ENCODE peak calls at places on chromosome 18, in seven cellular contexts. H is HCT116, P is K562, B is GM12878, X is SK-N-SH, L is H1, E is HepG2. G is an unnamed sample.
A peak's percentile ranks its signal among the peaks of the same experiment; 100 is the strongest.

GRCh38 chr18:6629635-6630140 is 99.8 kb upstream of the ARHGAP28 start:
- DNase-seq in X (no peak), B (no peak), P (no peak), E (no peak), H (no peak), L (no peak), G (no peak)

GRCh38 chr18:2874765-2875164 is 28.0 kb downstream of the EMILIN2 start:
- DNase-seq in H (no peak), X (no peak), B (no peak), L (no peak), P (no peak), E (no peak), G (no peak)

GRCh38 chr18:74012954-74013630 is 134.5 kb downstream of the FBXO15 start:
- DNase-seq in H (no peak), B (no peak), E (no peak), L (no peak), X (no peak), P (no peak), G (no peak)

GRCh38 chr18:11553098-11553940 is 56.1 kb upstream of the SLC35G4 start:
- DNase-seq in E (peak; percentile 49), H (peak; percentile 45), P (peak; percentile 62), B (no peak), X (peak; percentile 58), L (peak; percentile 78), G (peak; percentile 42)

GRCh38 chr18:28757466-28758008 is 580.6 kb upstream of the CDH2 start:
- DNase-seq in E (no peak), B (no peak), P (no peak), L (no peak), H (no peak), X (no peak), G (no peak)

GRCh38 chr18:74290831-74291770 is 662 bp downstream of the CYB5A start:
- DNase-seq in X (peak; percentile 49), B (no peak), E (peak; percentile 34), L (peak; percentile 77), P (no peak), H (peak; percentile 39), G (no peak)

GRCh38 chr18:35771172-35771571 is 189.6 kb downstream of the GALNT1 start:
- DNase-seq in B (no peak), H (no peak), L (no peak), X (no peak), E (no peak), P (no peak), G (no peak)

GRCh38 chr18:43312891-43313290 is 35.6 kb upstream of the SYT4 start:
- DNase-seq in B (no peak), L (no peak), P (no peak), E (no peak), H (no peak), X (no peak), G (peak; percentile 30)

GRCh38 chr18:63788447-63789096 is 13.4 kb downstream of the SERPINB7 start:
- DNase-seq in H (peak; percentile 68), X (no peak), E (no peak), B (no peak), L (no peak), P (no peak), G (peak; percentile 4)

GRCh38 chr18:79382681-79383387 is 12.9 kb upstream of the NFATC1 start:
- DNase-seq in E (no peak), X (peak; percentile 44), P (no peak), H (no peak), B (no peak), L (no peak), G (no peak)

GRCh38 chr18:79786781-79787526 is 10.8 kb upstream of the KCNG2 start:
- DNase-seq in H (no peak), B (no peak), X (no peak), L (peak; percentile 41), E (no peak), P (no peak), G (no peak)

GRCh38 chr18:78293940-78294401 is 685.6 kb upstream of the SALL3 start:
- DNase-seq in X (no peak), B (no peak), H (no peak), P (no peak), E (no peak), L (no peak), G (no peak)

GRCh38 chr18:70598406-70598805 is 309.6 kb downstream of the SOCS6 start:
- DNase-seq in L (no peak), H (no peak), B (no peak), X (no peak), E (no peak), P (no peak), G (no peak)

GRCh38 chr18:14976736-14977430 is 228.9 kb downstream of the ANKRD30B start:
- DNase-seq in L (no peak), P (no peak), X (no peak), E (no peak), H (no peak), B (no peak), G (no peak)

GRCh38 chr18:32460046-32460785 is 10.5 kb downstream of the GAREM1 start:
- DNase-seq in L (no peak), B (no peak), H (no peak), E (no peak), X (no peak), P (no peak), G (no peak)

GRCh38 chr18:31301201-31301655 is 16.7 kb upstream of the DSG1 start:
- DNase-seq in X (no peak), E (no peak), P (no peak), B (no peak), L (no peak), H (no peak), G (no peak)

GRCh38 chr18:7575465-7576026 is 8.4 kb downstream of the PTPRM start:
- DNase-seq in E (no peak), P (no peak), B (no peak), X (no peak), L (no peak), H (no peak), G (no peak)

GRCh38 chr18:11905613-11906012 is 2.5 kb downstream of the MPPE1 start:
- DNase-seq in B (no peak), E (no peak), P (no peak), H (no peak), X (no peak), L (no peak), G (no peak)

GRCh38 chr18:46809145-46809544 is 52.3 kb upstream of the ST8SIA5 start:
- DNase-seq in X (no peak), B (no peak), E (no peak), H (no peak), P (no peak), L (no peak), G (no peak)
- H3K27ac ChIP-seq in X (no peak overlapping the region), B (no peak overlapping the region), E (no peak overlapping the region), H (no peak overlapping the region), P (no peak overlapping the region), L (no peak overlapping the region), G (no peak overlapping the region)

DNA sequence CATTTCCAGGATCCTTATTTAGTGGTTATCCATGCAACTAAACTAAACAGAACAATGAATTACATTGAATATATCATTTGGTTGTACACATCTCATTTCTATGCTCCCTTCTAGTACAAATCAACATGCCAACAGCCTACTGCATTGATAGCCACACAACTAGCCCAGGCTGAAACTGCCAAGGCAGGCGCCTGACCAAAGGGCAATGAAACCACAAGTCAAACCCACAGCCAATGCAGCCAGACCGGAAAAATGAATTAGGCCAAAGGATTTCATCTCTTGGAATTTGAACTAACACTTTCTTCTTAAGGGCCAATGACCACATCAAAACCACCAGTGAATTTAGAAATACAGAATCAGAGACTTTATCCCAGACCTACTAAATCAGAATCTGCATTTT is 196.4 kb downstream of the NOL4 start:
- DNase-seq in E (no peak), P (no peak), B (no peak), X (no peak), L (no peak), H (no peak), G (no peak)
- H3K4me3 ChIP-seq in E (no peak overlapping the region), P (no peak overlapping the region), B (no peak overlapping the region), X (no peak overlapping the region), L (no peak overlapping the region), H (no peak overlapping the region), G (no peak overlapping the region)

DNA sequence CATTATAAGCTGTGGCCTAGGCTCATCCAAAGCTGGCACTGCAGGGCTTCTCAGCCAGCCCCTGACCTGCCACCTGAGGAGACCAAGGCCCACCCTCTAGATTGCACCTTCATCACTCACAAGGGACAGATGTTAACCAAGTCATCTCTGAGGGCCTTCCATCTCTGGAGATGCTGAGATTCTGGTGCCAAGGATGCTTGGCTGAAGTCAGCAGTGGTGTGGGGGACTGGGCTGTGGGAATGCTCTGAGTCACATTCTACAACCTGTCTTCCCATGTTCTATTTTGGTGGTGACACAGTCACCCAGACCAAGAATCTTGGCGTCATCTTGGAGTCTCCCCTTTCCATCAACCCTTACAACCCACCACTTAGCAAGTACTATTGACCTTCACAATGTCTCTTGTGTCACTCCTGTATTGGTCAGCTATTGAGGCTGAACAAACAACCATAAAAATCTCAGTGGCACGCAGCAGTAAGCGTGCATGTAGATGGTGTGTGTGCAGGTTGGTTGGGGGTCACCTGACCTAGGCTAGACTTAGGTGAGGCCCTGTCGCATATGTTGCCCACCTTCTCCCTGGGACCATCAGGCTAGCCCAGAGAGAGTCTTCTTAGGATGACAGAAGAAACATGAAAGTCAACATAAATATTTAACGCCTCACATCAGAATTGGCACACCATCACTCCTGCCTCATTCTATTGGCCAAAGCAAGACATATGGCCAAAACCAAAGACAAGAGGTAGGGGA is 135.0 kb downstream of the SMAD7 start:
- DNase-seq in H (no peak), X (no peak), E (no peak), P (no peak), L (no peak), B (no peak), G (no peak)
- TF ChIP-seq SIN3A in H (no peak), X (no peak), E (no peak), P (no peak), L (no peak), B (no peak), G (no peak)

GRCh38 chr18:24209558-24209957 is 70.7 kb downstream of the CABYR start:
- DNase-seq in B (no peak), E (no peak), L (no peak), X (no peak), H (peak; percentile 35), P (no peak), G (no peak)

GRCh38 chr18:24219561-24220317 is 80.9 kb downstream of the CABYR start:
- DNase-seq in E (no peak), L (no peak), B (no peak), X (no peak), P (no peak), H (no peak), G (no peak)

GRCh38 chr18:24214913-24215312 is 76.1 kb downstream of the CABYR start:
- DNase-seq in L (no peak), H (no peak), B (no peak), P (no peak), E (no peak), X (no peak), G (no peak)

GRCh38 chr18:24212939-24213338 is 74.1 kb downstream of the CABYR start:
- DNase-seq in E (peak; percentile 14), B (no peak), H (peak; percentile 94), P (no peak), X (no peak), L (no peak), G (peak; percentile 86)

GRCh38 chr18:24214144-24214543 is 75.3 kb downstream of the CABYR start:
- DNase-seq in E (no peak), L (no peak), X (no peak), B (no peak), H (no peak), P (no peak), G (no peak)
- H3K27ac ChIP-seq in E (no peak overlapping the region), L (no peak overlapping the region), X (no peak overlapping the region), B (no peak overlapping the region), H (no peak overlapping the region), P (no peak overlapping the region), G (peak overlapping the region; percentile 3)

G was measured in Panc1.